ENCODE peak calls at places on chromosome 22, in four cellular contexts. R is K562, N is IMR-90, H is GM12878. S is an unnamed sample.

GRCh38 chr22:37581534-37581933 is 1.6 kb upstream of the LGALS2 start:
- DNase-seq in N (no peak), H (no peak), R (no peak), S (no peak)

GRCh38 chr22:26404851-26405357 is 24.2 kb upstream of the ASPHD2 start:
- DNase-seq in R (peak; percentile 44), N (no peak), H (no peak), S (no peak)

GRCh38 chr22:36220457-36220921 is 18.8 kb downstream of the APOL2 start:
- DNase-seq in R (no peak), N (peak; percentile 59), H (no peak), S (peak; percentile 40)

GRCh38 chr22:35477911-35478582 is 62.6 kb upstream of the RASD2 start:
- DNase-seq in H (no peak), N (peak; percentile 91), R (peak; percentile 22), S (peak; percentile 80)

GRCh38 chr22:42077486-42078125 is 1.9 kb upstream of the SMDT1 start:
- DNase-seq in N (no peak), H (no peak), R (no peak), S (no peak)

GRCh38 chr22:41768420-41768819 is 32.1 kb upstream of the CCDC134 start:
- DNase-seq in R (no peak), N (peak; percentile 34), H (no peak), S (peak; percentile 59)

GRCh38 chr22:36816635-36817428 is at the start of gene PVALB:
- DNase-seq in R (peak; percentile 27), N (peak; percentile 13), H (no peak), S (peak; percentile 34)

GRCh38 chr22:35601743-35602633 is 15.1 kb downstream of the MB start:
- DNase-seq in N (peak; percentile 72), H (no peak), R (no peak), S (no peak)

GRCh38 chr22:40258463-40259046 is 80.8 kb downstream of the TNRC6B start:
- DNase-seq in R (no peak), H (no peak), N (peak; percentile 40), S (peak; percentile 49)

GRCh38 chr22:43777204-43777671 is 34.9 kb downstream of the EFCAB6 start:
- DNase-seq in R (no peak), N (peak; percentile 91), H (no peak), S (peak; percentile 19)

GRCh38 chr22:43432883-43433415 is 21.1 kb downstream of the MPPED1 start:
- DNase-seq in N (no peak), H (no peak), R (no peak), S (no peak)

GRCh38 chr22:19663821-19664325 is 50.4 kb upstream of the SEPTIN5 start:
- DNase-seq in H (no peak), R (peak; percentile 79), N (peak; percentile 61), S (peak; percentile 70)

GRCh38 chr22:36546932-36547331 is 18.0 kb upstream of the EIF3D start:
- DNase-seq in R (no peak), H (no peak), N (peak; percentile 92), S (peak; percentile 15)

GRCh38 chr22:37109242-37109917 is at the start of gene TMPRSS6:
- DNase-seq in N (no peak), H (no peak), R (no peak), S (no peak)

GRCh38 chr22:35541254-35541748 is 670 bp downstream of the RASD2 start:
- DNase-seq in N (no peak), H (no peak), R (no peak), S (no peak)

GRCh38 chr22:30190619-30191018 is 55.9 kb downstream of the LIF start:
- DNase-seq in N (no peak), H (no peak), R (no peak), S (no peak)

GRCh38 chr22:30591191-30591587 is 521 bp downstream of the PES1 start:
- DNase-seq in R (no peak), H (no peak), N (peak; percentile 56), S (peak; percentile 44)

GRCh38 chr22:19757985-19758895 is 2.3 kb upstream of the TBX1 start:
- DNase-seq in N (no peak), H (no peak), R (no peak), S (no peak)

GRCh38 chr22:37485714-37486223 is 415 bp downstream of the MFNG start:
- DNase-seq in R (no peak), N (no peak), H (no peak), S (peak; percentile 27)

GRCh38 chr22:38833061-38833460 is 10.8 kb downstream of the NPTXR start:
- DNase-seq in H (no peak), N (no peak), R (no peak), S (no peak)

GRCh38 chr22:38830026-38830844 is 13.6 kb downstream of the NPTXR start:
- DNase-seq in N (no peak), H (no peak), R (no peak), S (no peak)

GRCh38 chr22:38830845-38831108 is 13.1 kb downstream of the NPTXR start:
- DNase-seq in N (no peak), H (no peak), R (no peak), S (no peak)

GRCh38 chr22:38832005-38832978 is 11.5 kb downstream of the NPTXR start:
- DNase-seq in H (no peak), N (no peak), R (no peak), S (no peak)

GRCh38 chr22:38831166-38831945 is 12.5 kb downstream of the NPTXR start:
- DNase-seq in N (peak; percentile 60), H (no peak), R (no peak), S (no peak)
- H3K9ac ChIP-seq in N (no peak overlapping the region), H (no peak overlapping the region), R (no peak overlapping the region), S (no peak overlapping the region)

GRCh38 chr22:32864596-32864995 is 63.1 kb downstream of the TIMP3 start:
- DNase-seq in H (no peak), R (no peak), N (no peak), S (no peak)
- H3K4me2 ChIP-seq in H (no peak overlapping the region), R (no peak overlapping the region), N (no peak overlapping the region), S (no peak overlapping the region)

DNA sequence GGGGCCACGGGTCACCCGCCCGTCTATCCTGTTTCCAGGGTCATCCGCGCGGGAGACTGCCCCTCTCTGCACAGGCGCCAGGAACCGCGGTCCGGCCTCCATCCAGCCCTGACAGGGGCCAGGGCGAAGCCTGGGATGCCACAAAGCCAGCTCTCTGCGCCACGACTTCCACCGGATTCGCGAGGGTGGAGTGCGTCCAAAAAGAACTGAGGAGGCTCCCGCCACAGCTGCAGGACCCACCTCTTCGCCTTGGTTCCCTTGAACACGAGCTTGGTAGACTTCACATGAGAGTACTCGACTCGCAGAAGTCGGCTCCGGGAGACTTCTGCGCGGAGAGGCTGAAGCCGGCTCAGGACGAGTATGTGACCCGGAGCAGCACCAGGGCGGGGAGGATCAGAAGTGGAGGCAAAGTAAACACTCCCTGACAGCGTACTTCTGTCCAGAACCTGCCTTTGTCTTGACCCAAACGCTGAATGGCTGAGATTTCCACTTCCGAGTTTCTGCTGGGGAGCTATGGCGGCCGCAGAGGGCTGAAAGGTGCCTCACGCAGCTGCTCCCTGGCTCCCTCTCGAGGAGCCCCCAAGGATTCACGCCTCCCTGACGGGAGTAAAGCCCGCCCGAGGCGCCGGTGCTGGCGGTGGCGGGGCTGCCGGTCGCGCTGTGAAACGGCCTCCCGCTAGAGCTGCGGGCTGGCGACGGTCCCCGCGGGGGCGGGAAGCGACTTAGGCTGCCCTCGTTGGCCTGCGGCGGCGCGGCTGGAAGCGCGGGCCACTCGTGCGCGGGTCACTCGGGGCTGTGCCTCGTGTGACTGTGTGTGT is 4566.7 kb upstream of the OR11H1 start:
- DNase-seq in N (no peak), H (no peak), R (peak; percentile 5), S (no peak)
- TF ChIP-seq FOS in N (no peak), H (no peak), R (no peak), S (no peak)

DNA sequence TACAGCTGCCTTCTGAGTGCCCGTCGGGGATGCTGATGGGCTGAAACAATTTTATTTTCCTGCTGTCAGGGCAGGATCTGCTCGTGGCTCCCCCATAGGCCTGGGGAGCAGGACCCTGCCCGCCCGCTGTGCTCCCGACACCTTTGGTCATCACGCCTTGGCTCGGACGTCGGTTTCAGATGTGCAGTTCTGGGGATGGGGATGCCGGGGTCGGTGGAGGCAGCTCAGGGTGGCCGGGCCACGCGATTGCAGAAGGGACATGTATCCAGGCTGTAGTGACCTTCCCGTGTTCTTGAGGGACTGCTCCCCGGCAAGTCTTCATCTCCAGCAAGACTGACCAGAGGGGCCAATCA is 1150.5 kb downstream of the BRD1 start:
- DNase-seq in N (no peak), R (no peak), H (no peak), S (no peak)
- H3K9ac ChIP-seq in N (no peak overlapping the region), R (no peak overlapping the region), H (no peak overlapping the region), S (no peak overlapping the region)

GRCh38 chr22:32040324-32040904 is 2.6 kb upstream of the SLC5A1 start:
- DNase-seq in R (no peak), H (no peak), N (no peak), S (no peak)
- H3K4me2 ChIP-seq in R (no peak overlapping the region), H (no peak overlapping the region), N (no peak overlapping the region), S (no peak overlapping the region)

DNA sequence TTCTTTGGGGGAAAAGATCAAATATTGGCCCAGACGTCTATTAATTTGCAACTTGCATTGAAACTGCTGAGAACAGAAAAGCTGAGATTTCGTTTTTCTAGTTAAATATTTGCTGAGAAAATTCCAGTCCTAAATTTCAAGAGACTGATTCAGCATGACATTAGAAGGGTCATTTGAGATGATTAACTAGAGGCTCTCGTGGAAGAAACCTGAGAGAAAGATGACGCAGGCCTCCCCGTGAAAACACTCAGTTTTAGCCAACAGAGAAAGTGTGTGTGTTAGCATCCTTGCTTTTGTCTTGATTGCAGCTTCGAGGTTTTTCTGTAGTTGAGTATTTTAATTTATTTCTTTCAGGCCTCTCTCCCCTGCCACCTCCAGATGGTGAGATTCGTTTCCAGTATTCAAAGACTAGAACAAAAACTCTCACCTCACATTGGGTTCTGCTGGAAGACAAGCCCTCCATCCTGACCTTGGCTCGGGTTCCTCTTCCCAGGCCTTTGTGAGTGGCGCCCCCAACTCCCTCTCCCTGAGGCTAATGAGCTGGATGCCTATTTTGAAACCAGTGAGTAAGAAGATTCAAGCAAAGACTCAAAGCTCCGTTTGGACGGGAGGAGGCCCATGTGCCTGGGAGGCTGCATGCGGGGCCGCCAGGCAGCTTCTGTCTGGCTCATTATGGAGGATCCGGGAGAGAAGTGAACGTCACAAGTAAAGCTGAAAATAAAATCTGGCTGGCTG is 52.4 kb downstream of the CELSR1 start:
- DNase-seq in H (no peak), N (peak; percentile 61), R (no peak), S (no peak)
- TF ChIP-seq FOS in H (no peak), N (no peak), R (no peak), S (no peak)

GRCh38 chr22:49503321-49503720 is 324.4 kb downstream of the BRD1 start:
- DNase-seq in R (no peak), H (peak; percentile 27), N (no peak), S (no peak)
- H3K9ac ChIP-seq in R (no peak overlapping the region), H (no peak overlapping the region), N (no peak overlapping the region), S (no peak overlapping the region)

DNA sequence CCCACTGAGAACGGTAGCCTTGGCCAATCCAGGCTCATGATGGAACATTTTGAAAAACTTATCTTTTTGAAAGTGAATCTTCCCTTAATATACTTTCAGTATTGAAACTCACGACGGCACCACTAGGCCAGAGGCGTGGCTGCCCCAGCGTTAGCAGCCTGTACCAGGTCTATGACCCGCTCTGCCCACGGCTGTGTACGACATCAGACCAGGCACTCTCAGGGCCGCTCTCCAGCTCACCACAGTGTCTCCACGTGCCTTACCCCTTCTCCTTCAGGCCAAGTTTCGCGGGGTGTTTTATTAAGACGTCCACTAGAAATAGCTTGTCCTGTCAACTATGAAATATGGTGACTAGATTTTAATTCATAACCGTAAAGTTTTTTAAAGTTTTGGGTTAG is 31.2 kb downstream of the ALG12 start:
- DNase-seq in H (no peak), N (no peak), R (no peak), S (no peak)
- H3K4me2 ChIP-seq in H (no peak overlapping the region), N (no peak overlapping the region), R (no peak overlapping the region), S (no peak overlapping the region)

S was measured in endothelial cell of umbilical vein.